ENCODE peak calls at places on chromosome X, in four cellular contexts. One of them, this sample, is unnamed.

GRCh38 chrX:8726031-8726652 is 5.8 kb downstream of the ANOS1 start:
- DNase-seq in CD8-positive, alpha-beta T cell: no peak
- DNase-seq in SJSA1: peak
- DNase-seq in sigmoid colon: no peak
- DNase-seq in this sample: peak

GRCh38 chrX:49209434-49210251 is 9.7 kb upstream of the SYP start:
- DNase-seq in CD8-positive, alpha-beta T cell: no peak
- DNase-seq in SJSA1: no peak
- DNase-seq in sigmoid colon: no peak
- DNase-seq in this sample: no peak

GRCh38 chrX:41397228-41397627 is 49.9 kb upstream of the NYX start:
- DNase-seq in CD8-positive, alpha-beta T cell: no peak
- DNase-seq in SJSA1: no peak
- DNase-seq in sigmoid colon: no peak
- DNase-seq in this sample: no peak

GRCh38 chrX:34381241-34381640 is 249.1 kb upstream of the FAM47A start:
- DNase-seq in CD8-positive, alpha-beta T cell: no peak
- DNase-seq in SJSA1: peak
- DNase-seq in sigmoid colon: no peak
- DNase-seq in this sample: no peak

GRCh38 chrX:103608305-103608963 is 671 bp downstream of the TCEAL3 start:
- DNase-seq in CD8-positive, alpha-beta T cell: no peak
- DNase-seq in SJSA1: no peak
- DNase-seq in sigmoid colon: no peak
- DNase-seq in this sample: no peak

GRCh38 chrX:75746891-75747639 is 38.0 kb downstream of the MAGEE2 start:
- DNase-seq in CD8-positive, alpha-beta T cell: peak
- DNase-seq in SJSA1: peak
- DNase-seq in sigmoid colon: no peak
- DNase-seq in this sample: peak

GRCh38 chrX:3699841-3700381 is 13.5 kb downstream of the PRKX start:
- DNase-seq in CD8-positive, alpha-beta T cell: no peak
- DNase-seq in SJSA1: no peak
- DNase-seq in sigmoid colon: peak
- DNase-seq in this sample: no peak

GRCh38 chrX:150572206-150572605 is 3.8 kb downstream of the MTM1 start:
- DNase-seq in CD8-positive, alpha-beta T cell: no peak
- DNase-seq in SJSA1: peak
- DNase-seq in sigmoid colon: no peak
- DNase-seq in this sample: no peak

GRCh38 chrX:45889471-45889870 is 655.8 kb downstream of the ZNF674 start:
- DNase-seq in CD8-positive, alpha-beta T cell: no peak
- DNase-seq in SJSA1: no peak
- DNase-seq in sigmoid colon: no peak
- DNase-seq in this sample: no peak

GRCh38 chrX:9133426-9133825 is 99.5 kb upstream of the FAM9B start:
- DNase-seq in CD8-positive, alpha-beta T cell: no peak
- DNase-seq in SJSA1: peak
- DNase-seq in sigmoid colon: no peak
- DNase-seq in this sample: no peak

This sample was measured in NCI-H2107.